ENCODE peak calls at places on chromosomes 16 and 17, in four cellular contexts. Q is Right ventricle myocardium superior, G is esophagus muscularis mucosa, F is NB4. B is an unnamed sample.

GRCh38 chr17:70552230-70552981 is 383.1 kb downstream of the KCNJ2 start:
- DNase-seq in F (peak), G (no peak), Q (no peak), B (no peak)

GRCh38 chr17:37062036-37062435 is 113.3 kb downstream of the AATF start:
- DNase-seq in G (no peak), F (no peak), Q (no peak), B (no peak)

GRCh38 chr16:20327444-20328041 is at the start of gene GP2:
- DNase-seq in Q (no peak), F (no peak), G (no peak), B (no peak)

GRCh38 chr17:49013311-49014205 is 16.4 kb downstream of the IGF2BP1 start:
- DNase-seq in F (no peak), Q (no peak), G (peak), B (no peak)

GRCh38 chr17:77127735-77128361 is 12.9 kb upstream of the SEC14L1 start:
- DNase-seq in Q (peak), F (no peak), G (no peak), B (peak)

GRCh38 chr17:21007646-21008045 is 35.2 kb downstream of the USP22 start:
- DNase-seq in Q (no peak), F (no peak), G (no peak), B (no peak)

GRCh38 chr17:45813051-45813731 is 29.1 kb downstream of the CRHR1 start:
- DNase-seq in G (no peak), F (no peak), Q (no peak), B (no peak)

GRCh38 chr17:54785643-54786258 is 114.9 kb upstream of the TOM1L1 start:
- DNase-seq in G (no peak), Q (no peak), F (no peak), B (no peak)

GRCh38 chr16:85480727-85481101 is 132.4 kb upstream of the GSE1 start:
- DNase-seq in Q (no peak), G (no peak), F (peak), B (no peak)

GRCh38 chr17:55734128-55734781 is 11.6 kb upstream of the TMEM100 start:
- DNase-seq in Q (no peak), G (no peak), F (no peak), B (no peak)

GRCh38 chr16:64253525-64253924 is 868.3 kb downstream of the CDH11 start:
- DNase-seq in G (no peak), Q (no peak), F (no peak), B (no peak)

GRCh38 chr17:79965806-79966205 is 69.9 kb downstream of the TBC1D16 start:
- DNase-seq in G (no peak), Q (no peak), F (no peak), B (peak)

GRCh38 chr17:82116246-82116645 is 18.2 kb upstream of the FASN start:
- DNase-seq in F (no peak), G (no peak), Q (no peak), B (no peak)

GRCh38 chr17:44941712-44942331 is 5.8 kb downstream of the KIF18B start:
- DNase-seq in Q (no peak), F (no peak), G (no peak), B (peak)

GRCh38 chr16:4805231-4805630 is 2.8 kb upstream of the ROGDI start:
- DNase-seq in G (no peak), Q (peak), F (no peak), B (no peak)

GRCh38 chr17:9648521-9649110 is 3.3 kb downstream of the USP43 start:
- DNase-seq in G (no peak), F (no peak), Q (no peak), B (no peak)

GRCh38 chr16:4537376-4538066 is 1.1 kb downstream of the CDIP1 start:
- DNase-seq in F (no peak), G (no peak), Q (peak), B (peak)

GRCh38 chr17:13025264-13025627 is 7.4 kb upstream of the ELAC2 start:
- DNase-seq in G (no peak), Q (no peak), F (no peak), B (no peak)

GRCh38 chr17:29357821-29358232 is 32.3 kb upstream of the TAOK1 start:
- DNase-seq in Q (no peak), F (peak), G (no peak), B (no peak)

GRCh38 chr17:9020096-9020823 is 1.1 kb upstream of the NTN1 start:
- DNase-seq in Q (no peak), G (no peak), F (peak), B (no peak)

GRCh38 chr16:80056334-80056733 is 455.8 kb upstream of the MAF start:
- DNase-seq in Q (no peak), F (no peak), G (no peak), B (no peak)

GRCh38 chr17:75774988-75775668 is 9.5 kb upstream of the UNK start:
- DNase-seq in Q (no peak), G (no peak), F (no peak), B (no peak)

GRCh38 chr16:23575834-23576233 is 18.3 kb downstream of the UBFD1 start:
- DNase-seq in F (peak), Q (no peak), G (no peak), B (no peak)

GRCh38 chr16:11708421-11708820 is 34.2 kb downstream of the TXNDC11 start:
- DNase-seq in F (no peak), G (no peak), Q (no peak), B (no peak)

GRCh38 chr17:18026408-18026776 is 12.6 kb downstream of the ATPAF2 start:
- DNase-seq in F (no peak), G (no peak), Q (peak), B (no peak)

GRCh38 chr16:31167315-31167714 is 12.6 kb upstream of the FUS start:
- DNase-seq in Q (no peak), G (no peak), F (peak), B (no peak)

GRCh38 chr17:77778636-77779524 is 179.6 kb upstream of the TNRC6C start:
- DNase-seq in F (no peak), Q (peak), G (no peak), B (peak)

GRCh38 chr17:58316260-58316960 is 12.2 kb downstream of the TSPOAP1 start:
- DNase-seq in F (no peak), G (no peak), Q (no peak), B (no peak)

GRCh38 chr16:27495191-27495590 is 54.5 kb downstream of the GTF3C1 start:
- DNase-seq in F (no peak), G (no peak), Q (peak), B (no peak)

GRCh38 chr17:33512113-33512512 is 219.0 kb upstream of the ASIC2 start:
- DNase-seq in Q (no peak), G (no peak), F (no peak), B (no peak)

GRCh38 chr17:82244413-82245140 is 15.7 kb downstream of the SLC16A3 start:
- DNase-seq in Q (no peak), G (no peak), F (peak), B (peak)

GRCh38 chr17:81400154-81400938 is 5.1 kb downstream of the BAHCC1 start:
- DNase-seq in G (no peak), Q (no peak), F (peak), B (peak)

GRCh38 chr17:63358111-63358839 is 87.8 kb downstream of the CYB561 start:
- DNase-seq in F (no peak), Q (no peak), G (no peak), B (no peak)

GRCh38 chr17:55659661-55660060 is 63.0 kb downstream of the TMEM100 start:
- DNase-seq in G (no peak), Q (no peak), F (no peak), B (no peak)

GRCh38 chr16:81526199-81526598 is 81.6 kb downstream of the CMIP start:
- DNase-seq in Q (no peak), F (no peak), G (no peak), B (no peak)

GRCh38 chr17:16380640-16381495 is at the start of gene UBB:
- DNase-seq in G (peak), F (peak), Q (peak), B (peak)

B was measured in lower lobe of right lung.